ENCODE peak calls at places on chromosomes 7 and 10, in four cellular contexts. D is LoVo; G is SJSA1; Y is naive thymus-derived CD4-positive, alpha-beta T cell. K is an unnamed sample.

GRCh38 chr7:118311121-118311803 is 86.8 kb downstream of the ANKRD7 start:
- DNase-seq in Y (no peak), D (no peak), G (no peak), K (no peak)

GRCh38 chr10:35336921-35337741 is 822 bp downstream of the CCNY start:
- DNase-seq in D (no peak), G (peak), Y (peak), K (no peak)

GRCh38 chr10:102085336-102085735 is 20.2 kb downstream of the HPS6 start:
- DNase-seq in D (no peak), G (no peak), Y (no peak), K (no peak)

GRCh38 chr7:64882341-64883112 is 20.5 kb upstream of the ZNF273 start:
- DNase-seq in G (no peak), Y (no peak), D (no peak), K (no peak)

GRCh38 chr7:142711196-142711595 is 38.1 kb upstream of the PRSS1 start:
- DNase-seq in D (no peak), G (no peak), Y (no peak), K (no peak)

GRCh38 chr7:112788778-112789343 is 1.3 kb downstream of the TMEM168 start:
- DNase-seq in Y (no peak), D (no peak), G (no peak), K (no peak)

GRCh38 chr10:75261813-75262725 is 26.3 kb upstream of the COMTD1 start:
- DNase-seq in D (peak), G (no peak), Y (no peak), K (no peak)

GRCh38 chr10:23994459-23995046 is 214.4 kb upstream of the KIAA1217 start:
- DNase-seq in Y (no peak), D (peak), G (peak), K (no peak)

GRCh38 chr10:50431791-50432190 is 180.5 kb upstream of the ASAH2 start:
- DNase-seq in Y (no peak), G (no peak), D (no peak), K (no peak)

GRCh38 chr7:55071411-55072188 is 52.8 kb downstream of the EGFR start:
- DNase-seq in G (no peak), D (no peak), Y (no peak), K (no peak)